ENCODE peak calls at places on chromosomes 16 and 17, in five cellular contexts. One of them, this sample, is unnamed.

GRCh38 chr16:4306439-4307214 is 9.2 kb upstream of the GLIS2 start:
- DNase-seq in SK-N-SH: peak
- DNase-seq in GM23338: peak
- DNase-seq in HCT116: no peak
- DNase-seq in A549: no peak
- DNase-seq in this sample: no peak

GRCh38 chr16:4936991-4937781 is at the start of gene PPL:
- DNase-seq in HCT116: peak
- DNase-seq in GM23338: peak
- DNase-seq in SK-N-SH: peak
- DNase-seq in A549: no peak
- DNase-seq in this sample: no peak

GRCh38 chr17:78151514-78152008 is 5.4 kb downstream of the C17orf99 start:
- DNase-seq in A549: peak
- DNase-seq in HCT116: no peak
- DNase-seq in SK-N-SH: no peak
- DNase-seq in GM23338: peak
- DNase-seq in this sample: no peak

GRCh38 chr16:48971571-48972071 is 310.0 kb downstream of the CBLN1 start:
- DNase-seq in GM23338: no peak
- DNase-seq in A549: no peak
- DNase-seq in SK-N-SH: no peak
- DNase-seq in HCT116: peak
- DNase-seq in this sample: no peak

GRCh38 chr17:31877341-31877740 is 18.3 kb upstream of the COPRS start:
- DNase-seq in SK-N-SH: no peak
- DNase-seq in HCT116: no peak
- DNase-seq in GM23338: no peak
- DNase-seq in A549: no peak
- DNase-seq in this sample: no peak

GRCh38 chr17:14772776-14773175 is 471.9 kb downstream of the HS3ST3B1 start:
- DNase-seq in A549: no peak
- DNase-seq in SK-N-SH: no peak
- DNase-seq in HCT116: no peak
- DNase-seq in GM23338: no peak
- DNase-seq in this sample: no peak

GRCh38 chr16:58511933-58512815 is 3.1 kb upstream of the SETD6 start:
- DNase-seq in SK-N-SH: peak
- DNase-seq in GM23338: peak
- DNase-seq in A549: peak
- DNase-seq in HCT116: no peak
- DNase-seq in this sample: peak

GRCh38 chr17:17667947-17668346 is 13.3 kb upstream of the RAI1 start:
- DNase-seq in GM23338: no peak
- DNase-seq in SK-N-SH: no peak
- DNase-seq in A549: no peak
- DNase-seq in HCT116: no peak
- DNase-seq in this sample: no peak

GRCh38 chr17:4409659-4410058 is 24.1 kb upstream of the SPNS3 start:
- DNase-seq in SK-N-SH: no peak
- DNase-seq in GM23338: no peak
- DNase-seq in A549: no peak
- DNase-seq in HCT116: no peak
- DNase-seq in this sample: no peak

GRCh38 chr16:1673424-1674151 is 4.5 kb upstream of the JPT2 start:
- DNase-seq in GM23338: no peak
- DNase-seq in HCT116: no peak
- DNase-seq in SK-N-SH: no peak
- DNase-seq in A549: no peak
- DNase-seq in this sample: no peak

GRCh38 chr16:1620391-1620790 is 8.2 kb downstream of the CRAMP1 start:
- DNase-seq in A549: no peak
- DNase-seq in HCT116: no peak
- DNase-seq in GM23338: no peak
- DNase-seq in SK-N-SH: no peak
- DNase-seq in this sample: no peak

GRCh38 chr17:28313841-28314240 is 5.2 kb upstream of the TMEM97 start:
- DNase-seq in SK-N-SH: no peak
- DNase-seq in A549: no peak
- DNase-seq in HCT116: no peak
- DNase-seq in GM23338: no peak
- DNase-seq in this sample: no peak

GRCh38 chr16:89155184-89155679 is 16.3 kb upstream of the CDH15 start:
- DNase-seq in HCT116: no peak
- DNase-seq in GM23338: no peak
- DNase-seq in A549: no peak
- DNase-seq in SK-N-SH: no peak
- DNase-seq in this sample: no peak

GRCh38 chr17:68101992-68102758 is 66.6 kb downstream of the KPNA2 start:
- DNase-seq in A549: no peak
- DNase-seq in GM23338: peak
- DNase-seq in SK-N-SH: peak
- DNase-seq in HCT116: no peak
- DNase-seq in this sample: no peak

GRCh38 chr17:44197980-44198720 is 1.5 kb downstream of the ATXN7L3 start:
- DNase-seq in A549: peak
- DNase-seq in GM23338: peak
- DNase-seq in SK-N-SH: no peak
- DNase-seq in HCT116: peak
- DNase-seq in this sample: peak

GRCh38 chr16:89412811-89413210 is 77.5 kb downstream of the ANKRD11 start:
- DNase-seq in A549: no peak
- DNase-seq in HCT116: no peak
- DNase-seq in SK-N-SH: peak
- DNase-seq in GM23338: peak
- DNase-seq in this sample: no peak

GRCh38 chr16:70162041-70162451 is 11.5 kb upstream of the CLEC18C start:
- DNase-seq in SK-N-SH: peak
- DNase-seq in HCT116: no peak
- DNase-seq in A549: peak
- DNase-seq in GM23338: no peak
- DNase-seq in this sample: peak

GRCh38 chr16:15777533-15778203 is 79.2 kb downstream of the MYH11 start:
- DNase-seq in GM23338: peak
- DNase-seq in A549: peak
- DNase-seq in SK-N-SH: peak
- DNase-seq in HCT116: peak
- DNase-seq in this sample: peak

GRCh38 chr16:477758-478157 is 49.8 kb upstream of the CAPN15 start:
- DNase-seq in A549: no peak
- DNase-seq in SK-N-SH: no peak
- DNase-seq in HCT116: no peak
- DNase-seq in GM23338: no peak
- DNase-seq in this sample: no peak

GRCh38 chr16:69283851-69284250 is 27.3 kb upstream of the VPS4A start:
- DNase-seq in A549: no peak
- DNase-seq in HCT116: no peak
- DNase-seq in GM23338: no peak
- DNase-seq in SK-N-SH: no peak
- DNase-seq in this sample: no peak

GRCh38 chr16:49350265-49351103 is 23.1 kb upstream of the C16orf78 start:
- DNase-seq in GM23338: peak
- DNase-seq in A549: peak
- DNase-seq in HCT116: peak
- DNase-seq in SK-N-SH: peak
- DNase-seq in this sample: peak

GRCh38 chr16:84138824-84139627 is 6.0 kb downstream of the HSDL1 start:
- DNase-seq in GM23338: peak
- DNase-seq in A549: no peak
- DNase-seq in HCT116: peak
- DNase-seq in SK-N-SH: no peak
- DNase-seq in this sample: no peak

GRCh38 chr16:84136331-84137125 is 8.4 kb downstream of the HSDL1 start:
- DNase-seq in HCT116: no peak
- DNase-seq in GM23338: no peak
- DNase-seq in A549: no peak
- DNase-seq in SK-N-SH: no peak
- DNase-seq in this sample: no peak

GRCh38 chr16:84138500-84138823 is 6.5 kb downstream of the HSDL1 start:
- DNase-seq in HCT116: no peak
- DNase-seq in SK-N-SH: no peak
- DNase-seq in A549: no peak
- DNase-seq in GM23338: no peak
- DNase-seq in this sample: no peak

GRCh38 chr16:84137287-84137686 is 7.7 kb downstream of the HSDL1 start:
- DNase-seq in A549: no peak
- DNase-seq in SK-N-SH: no peak
- DNase-seq in GM23338: no peak
- DNase-seq in HCT116: no peak
- DNase-seq in this sample: no peak

GRCh38 chr16:84137769-84138357 is 7.1 kb downstream of the HSDL1 start:
- DNase-seq in SK-N-SH: no peak
- DNase-seq in GM23338: no peak
- DNase-seq in A549: no peak
- DNase-seq in HCT116: no peak
- DNase-seq in this sample: no peak
- H3K27ac ChIP-seq in SK-N-SH: no peak
- H3K27ac ChIP-seq in GM23338: no peak
- H3K27ac ChIP-seq in A549: no peak
- H3K27ac ChIP-seq in HCT116: no peak
- H3K27ac ChIP-seq in this sample: no peak

GRCh38 chr16:11052080-11052808 is 107.9 kb downstream of the CLEC16A start:
- DNase-seq in HCT116: no peak
- DNase-seq in SK-N-SH: no peak
- DNase-seq in GM23338: no peak
- DNase-seq in A549: no peak
- DNase-seq in this sample: peak
- TF ChIP-seq REST in HCT116: no peak
- TF ChIP-seq REST in SK-N-SH: no peak
- TF ChIP-seq REST in GM23338: no peak
- TF ChIP-seq REST in A549: no peak
- TF ChIP-seq REST in this sample: no peak

GRCh38 chr17:38906429-38907172 is 18.8 kb upstream of the LASP1NB start:
- DNase-seq in HCT116: no peak
- DNase-seq in SK-N-SH: no peak
- DNase-seq in GM23338: no peak
- DNase-seq in A549: no peak
- DNase-seq in this sample: no peak

GRCh38 chr17:38907930-38908675 is 17.3 kb upstream of the LASP1NB start:
- DNase-seq in HCT116: no peak
- DNase-seq in A549: no peak
- DNase-seq in SK-N-SH: no peak
- DNase-seq in GM23338: no peak
- DNase-seq in this sample: no peak

GRCh38 chr17:38903404-38903803 is 22.0 kb upstream of the LASP1NB start:
- DNase-seq in A549: no peak
- DNase-seq in HCT116: no peak
- DNase-seq in GM23338: no peak
- DNase-seq in SK-N-SH: no peak
- DNase-seq in this sample: no peak

GRCh38 chr17:38905375-38905774 is 20.0 kb upstream of the LASP1NB start:
- DNase-seq in GM23338: no peak
- DNase-seq in HCT116: no peak
- DNase-seq in SK-N-SH: no peak
- DNase-seq in A549: no peak
- DNase-seq in this sample: no peak

DNA sequence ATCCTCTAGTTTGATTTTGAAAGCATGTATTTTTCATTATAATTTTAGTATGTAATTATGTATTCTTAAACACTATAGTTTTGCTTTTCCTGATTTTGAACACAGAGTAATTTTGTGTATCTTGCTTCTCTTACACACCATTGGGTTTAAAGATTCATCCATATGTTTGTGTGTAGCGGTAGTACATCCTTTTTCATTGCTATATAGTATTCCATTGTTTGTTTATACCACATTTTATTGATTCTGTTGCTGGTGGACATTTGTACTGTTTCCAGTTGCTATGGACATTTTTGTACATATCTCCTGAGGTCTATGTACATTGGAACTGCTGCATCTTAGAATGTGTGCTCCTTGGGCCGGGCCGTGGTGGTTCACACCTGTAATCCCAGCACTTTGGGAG is 20.5 kb upstream of the LASP1NB start:
- DNase-seq in GM23338: no peak
- DNase-seq in A549: no peak
- DNase-seq in HCT116: no peak
- DNase-seq in SK-N-SH: no peak
- DNase-seq in this sample: no peak
- H3K27ac ChIP-seq in GM23338: no peak
- H3K27ac ChIP-seq in A549: no peak
- H3K27ac ChIP-seq in HCT116: no peak
- H3K27ac ChIP-seq in SK-N-SH: no peak
- H3K27ac ChIP-seq in this sample: no peak

GRCh38 chr17:51234162-51234561 is 25.7 kb downstream of the MBTD1 start:
- DNase-seq in SK-N-SH: no peak
- DNase-seq in GM23338: no peak
- DNase-seq in A549: no peak
- DNase-seq in HCT116: no peak
- DNase-seq in this sample: no peak

GRCh38 chr17:51240275-51240674 is 19.6 kb downstream of the MBTD1 start:
- DNase-seq in HCT116: no peak
- DNase-seq in GM23338: no peak
- DNase-seq in A549: no peak
- DNase-seq in SK-N-SH: no peak
- DNase-seq in this sample: no peak

GRCh38 chr17:51244041-51244440 is 15.8 kb downstream of the MBTD1 start:
- DNase-seq in SK-N-SH: no peak
- DNase-seq in HCT116: no peak
- DNase-seq in GM23338: no peak
- DNase-seq in A549: no peak
- DNase-seq in this sample: no peak

DNA sequence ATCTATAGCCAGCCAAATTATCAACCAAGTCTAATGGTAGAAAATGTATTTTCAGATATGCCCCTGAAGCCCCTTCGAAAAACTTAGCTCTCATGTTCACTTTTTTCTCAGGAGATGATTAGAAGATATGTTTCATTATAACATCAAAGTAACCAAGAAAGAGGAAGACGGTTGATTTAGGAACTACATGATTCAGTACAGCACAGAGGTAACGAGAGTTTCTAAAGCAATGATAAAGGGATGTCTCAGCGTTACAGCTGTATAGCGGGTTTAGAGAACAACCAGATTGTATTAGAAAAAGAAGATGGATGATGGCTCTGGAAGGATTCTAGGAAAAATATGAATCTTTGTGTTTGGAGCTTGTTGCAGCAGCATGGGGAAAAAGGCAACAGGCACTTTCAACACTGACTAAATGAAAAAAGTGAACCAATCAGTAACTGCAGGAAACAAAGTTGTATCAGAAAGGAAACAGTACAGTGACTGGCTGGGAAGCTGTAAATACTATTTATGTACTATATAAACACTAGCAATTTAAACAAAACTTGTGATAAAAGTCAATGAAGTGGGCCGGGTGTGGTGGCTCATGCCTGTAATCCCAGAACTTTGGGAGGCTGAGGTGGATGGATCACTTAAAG is 21.5 kb downstream of the MBTD1 start:
- DNase-seq in GM23338: no peak
- DNase-seq in SK-N-SH: no peak
- DNase-seq in A549: no peak
- DNase-seq in HCT116: no peak
- DNase-seq in this sample: peak
- TF ChIP-seq REST in GM23338: no peak
- TF ChIP-seq REST in SK-N-SH: no peak
- TF ChIP-seq REST in A549: no peak
- TF ChIP-seq REST in HCT116: no peak
- TF ChIP-seq REST in this sample: no peak

GRCh38 chr16:19851476-19851875 is 33.2 kb downstream of the GPRC5B start:
- DNase-seq in GM23338: no peak
- DNase-seq in HCT116: no peak
- DNase-seq in SK-N-SH: no peak
- DNase-seq in A549: no peak
- DNase-seq in this sample: no peak
- H3K27ac ChIP-seq in GM23338: no peak
- H3K27ac ChIP-seq in HCT116: no peak
- H3K27ac ChIP-seq in SK-N-SH: no peak
- H3K27ac ChIP-seq in A549: no peak
- H3K27ac ChIP-seq in this sample: no peak

This sample was measured in HL-60.